ENCODE peak calls at places on chromosome 14, in four cellular contexts. A, D, U and H are unnamed samples.

GRCh38 chr14:66859063-66859671 is 330.1 kb upstream of the GARIN2 start:
- DNase-seq in U (no peak), D (no peak), A (no peak), H (no peak)

GRCh38 chr14:74652541-74652940 is 40.5 kb upstream of the LTBP2 start:
- DNase-seq in A (no peak), U (no peak), D (no peak), H (no peak)

GRCh38 chr14:22095845-22096510 is 422.4 kb upstream of the OR4E1 start:
- DNase-seq in D (no peak), A (no peak), U (no peak), H (no peak)

GRCh38 chr14:75714993-75715392 is 53.9 kb downstream of the TTLL5 start:
- DNase-seq in D (no peak), A (no peak), U (no peak), H (no peak)

GRCh38 chr14:96706893-96707292 is 90.3 kb upstream of the VRK1 start:
- DNase-seq in U (no peak), A (no peak), D (no peak), H (no peak)

GRCh38 chr14:81519200-81519998 is 14.3 kb downstream of the SEL1L start:
- DNase-seq in U (no peak), D (no peak), A (no peak), H (no peak)

GRCh38 chr14:89374908-89375307 is 42.1 kb downstream of the FOXN3 start:
- DNase-seq in D (no peak), U (no peak), A (no peak), H (no peak)

GRCh38 chr14:103522028-103522581 is 525 bp downstream of the CKB start:
- DNase-seq in D (peak; percentile 77), U (no peak), A (no peak), H (no peak)

GRCh38 chr14:21989090-21989489 is 315.5 kb upstream of the OR4E1 start:
- DNase-seq in U (no peak), A (no peak), D (no peak), H (no peak)

DNA sequence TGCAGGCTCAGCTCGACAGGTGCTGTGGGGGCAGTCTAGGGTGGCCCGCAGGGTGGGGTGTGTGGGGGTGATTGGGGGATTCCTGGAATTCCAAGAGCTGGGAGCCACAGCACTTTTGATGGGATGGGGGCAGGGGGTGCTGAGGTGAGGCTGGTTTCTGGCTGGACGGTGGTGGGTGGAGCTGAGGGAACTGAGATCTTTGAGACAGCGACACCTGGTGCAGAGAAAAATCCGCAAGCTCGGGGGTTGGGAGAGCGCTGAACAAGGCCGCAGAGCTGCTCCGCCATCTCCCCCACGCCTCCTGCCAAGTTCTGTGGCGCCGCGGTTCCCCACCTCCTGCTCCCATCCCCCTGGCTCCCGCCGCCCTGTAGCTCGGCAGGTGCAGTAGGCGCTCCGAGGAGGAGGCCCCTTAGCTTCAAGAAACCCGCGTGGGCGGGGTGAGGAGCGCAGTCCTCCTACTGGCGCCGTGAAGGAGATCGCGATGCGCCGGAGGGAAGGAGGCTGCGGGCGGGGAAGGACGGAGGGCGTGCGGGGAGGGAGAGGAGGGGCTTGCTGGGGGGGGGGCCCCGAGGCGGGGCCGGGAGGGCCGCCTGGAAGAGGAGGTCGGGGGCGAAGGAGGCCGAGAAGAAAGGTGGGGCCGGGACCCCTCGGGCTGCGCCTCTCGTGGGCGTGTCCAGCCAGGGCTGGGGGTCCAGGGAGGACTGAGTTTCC is 1.3 kb upstream of the TEDC1 start:
- DNase-seq in D (peak; percentile 94), U (peak; percentile 90), A (peak; percentile 93), H (peak; percentile 90)
- TF ChIP-seq POLR2A in D (no peak), U (peak; percentile 21), A (peak; percentile 57), H (no peak)

GRCh38 chr14:99971087-99971928 is 93.9 kb upstream of the EVL start:
- DNase-seq in U (peak; percentile 81), D (peak; percentile 90), A (peak; percentile 64), H (peak; percentile 82)
- TF ChIP-seq POLR2A in U (peak; percentile 81), D (no peak), A (no peak), H (no peak)

DNA sequence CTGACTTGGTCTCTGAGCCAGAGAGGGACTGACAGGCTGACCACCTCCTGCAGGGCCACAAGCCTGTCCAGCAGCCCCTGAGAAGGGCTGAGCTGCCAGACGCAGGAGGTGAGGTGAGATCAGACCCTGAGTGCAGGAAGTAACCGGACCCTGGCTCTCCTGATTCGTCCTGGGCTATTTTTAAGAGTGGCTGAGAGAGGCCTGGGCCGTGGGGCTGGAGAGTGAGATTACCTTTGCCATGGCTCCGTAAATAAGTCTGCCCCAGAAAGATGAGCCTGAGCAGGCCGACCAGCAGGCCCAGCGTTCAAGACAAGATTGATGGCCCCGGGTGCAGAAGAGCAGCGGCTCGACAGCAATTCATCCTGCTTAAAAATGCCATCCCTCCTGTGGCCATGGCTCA is 54.2 kb downstream of the SPTB start:
- DNase-seq in D (no peak), A (no peak), U (no peak), H (no peak)
- TF ChIP-seq POLR2A in D (no peak), A (no peak), U (no peak), H (no peak)

DNA sequence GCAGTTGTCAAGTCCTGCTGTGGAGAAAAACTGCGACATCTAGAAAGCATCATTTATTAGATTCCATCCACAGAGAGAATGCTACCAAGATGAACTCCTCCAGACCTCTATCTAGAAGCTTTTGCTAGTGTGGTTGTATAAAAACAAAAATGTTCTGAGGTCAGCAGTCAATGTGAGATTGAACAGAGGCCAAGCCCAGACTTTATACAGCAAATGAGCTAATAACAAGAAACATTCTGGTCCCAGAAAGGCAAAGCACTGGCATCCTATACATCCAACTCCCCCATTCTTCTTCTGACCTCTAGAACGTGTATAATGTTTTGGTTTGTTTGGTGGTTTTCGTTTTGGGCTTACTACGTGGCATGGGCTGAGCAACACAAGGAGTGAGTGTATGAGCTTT is 26.7 kb upstream of the RIN3 start:
- DNase-seq in U (no peak), A (no peak), D (no peak), H (no peak)
- TF ChIP-seq POLR2A in U (no peak), A (no peak), D (no peak), H (no peak)

GRCh38 chr14:95044463-95045254 is 112.7 kb downstream of the DICER1 start:
- DNase-seq in A (no peak), D (peak; percentile 56), U (no peak), H (no peak)

GRCh38 chr14:95045836-95046430 is 111.4 kb downstream of the DICER1 start:
- DNase-seq in D (peak; percentile 58), U (no peak), A (no peak), H (no peak)

GRCh38 chr14:95043732-95044462 is 113.4 kb downstream of the DICER1 start:
- DNase-seq in A (no peak), D (peak; percentile 28), U (no peak), H (no peak)

GRCh38 chr14:95046711-95047681 is 110.3 kb downstream of the DICER1 start:
- DNase-seq in U (peak; percentile 39), A (peak; percentile 54), D (peak; percentile 64), H (no peak)

DNA sequence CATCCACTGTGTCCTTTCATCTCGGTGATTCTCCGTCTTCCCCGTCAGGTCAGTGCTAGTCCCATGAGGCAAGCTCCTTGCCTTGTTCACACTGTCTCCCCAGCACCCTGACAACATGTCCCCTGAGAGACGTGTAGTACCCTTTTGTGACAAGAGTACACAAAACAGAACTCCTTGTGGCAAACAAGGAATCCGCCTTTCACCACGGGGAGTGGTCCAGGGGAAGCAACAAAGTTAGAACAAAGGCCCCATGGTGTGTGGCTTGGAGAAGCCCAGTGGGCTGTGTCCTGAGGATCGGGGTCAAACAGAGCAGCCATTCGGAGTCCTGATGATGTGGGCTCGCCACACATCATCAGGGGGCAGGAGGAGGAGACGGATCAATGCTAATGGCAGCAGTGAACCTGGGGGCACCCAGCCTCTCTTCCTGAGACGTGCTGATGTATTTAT is 112.1 kb downstream of the DICER1 start:
- DNase-seq in D (peak; percentile 47), U (no peak), A (no peak), H (no peak)
- TF ChIP-seq POLR2A in D (no peak), U (no peak), A (no peak), H (no peak)

DNA sequence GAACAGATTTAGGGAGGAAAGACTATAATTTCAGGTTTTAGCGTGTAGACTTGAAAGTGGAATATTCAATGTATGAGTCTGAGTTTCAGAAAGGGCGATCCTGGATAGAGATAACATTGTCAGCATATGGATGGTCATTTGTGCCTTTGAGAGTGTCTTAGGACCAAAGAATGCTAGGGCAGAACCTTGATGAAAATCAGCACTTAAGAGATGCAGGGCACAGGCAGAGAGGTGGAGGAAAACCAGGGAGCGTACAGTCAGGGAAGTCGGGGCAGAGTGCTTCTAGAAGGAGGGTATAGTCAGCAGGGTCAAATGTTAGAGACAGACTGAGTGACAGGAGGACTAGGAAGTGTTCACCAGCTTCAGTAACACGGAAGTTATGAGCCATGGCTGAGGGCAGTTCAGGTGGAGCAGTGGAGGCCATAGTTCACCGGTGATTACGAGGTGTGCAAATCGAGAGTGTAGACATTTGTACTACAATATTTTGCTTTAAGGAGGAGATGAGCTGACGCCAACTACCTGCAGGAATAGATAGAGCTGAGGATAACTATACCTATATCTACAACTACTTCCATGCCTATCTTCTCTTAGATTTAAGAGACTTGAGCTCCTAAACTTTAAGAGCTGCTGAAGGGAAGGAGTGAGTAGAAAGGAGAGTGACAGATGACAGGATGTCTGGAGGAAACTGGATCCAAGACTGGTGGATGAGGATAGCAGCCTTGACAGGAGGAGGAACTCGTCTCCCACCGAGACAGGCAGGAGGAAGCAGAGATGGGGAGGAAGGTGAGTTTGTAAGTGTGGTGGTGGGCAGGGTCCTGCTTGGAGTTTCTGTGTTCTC is 6.6 kb downstream of the CBLN3 start:
- DNase-seq in U (no peak), A (peak; percentile 73), D (no peak), H (no peak)
- TF ChIP-seq POLR2A in U (no peak), A (peak; percentile 51), D (no peak), H (no peak)

GRCh38 chr14:20332946-20333782 is at the start of gene CCNB1IP1:
- DNase-seq in D (no peak), U (peak; percentile 77), A (peak; percentile 64), H (peak; percentile 5)
- TF ChIP-seq POLR2A in D (no peak), U (peak; percentile 33), A (peak; percentile 77), H (no peak)

GRCh38 chr14:78486621-78487020 is 316.4 kb downstream of the NRXN3 start:
- DNase-seq in U (no peak), A (no peak), D (no peak), H (no peak)

GRCh38 chr14:78486081-78486480 is 315.9 kb downstream of the NRXN3 start:
- DNase-seq in U (no peak), A (no peak), D (no peak), H (no peak)

GRCh38 chr14:78491015-78491414 is 320.8 kb downstream of the NRXN3 start:
- DNase-seq in D (no peak), A (no peak), U (no peak), H (no peak)
- TF ChIP-seq POLR2A in D (no peak), A (no peak), U (no peak), H (no peak)